ENCODE peak calls at places on chromosome 18, in nine cellular contexts. D is cardiac muscle cell, G is IMR-90, B is psoas muscle, Q is heart left ventricle, F is GM23338, X is PC-3, M is A549, N is adrenal gland. T is an unnamed sample. For H3K4me1, the result is how much of the 10 kb centered on the place peaks cover.

GRCh38 chr18:78849046-78849445 is 130.6 kb upstream of the SALL3 start:
- DNase-seq in D (no peak), G (no peak), B (no peak), Q (no peak), F (no peak), X (no peak), M (no peak), N (no peak), T (no peak)

GRCh38 chr18:9000736-9001135 is 101.8 kb upstream of the NDUFV2 start:
- DNase-seq in D (peak), G (peak), B (peak), Q (no peak), F (no peak), X (no peak), M (no peak), N (no peak), T (no peak)

GRCh38 chr18:51051105-51051712 is 21.2 kb downstream of the SMAD4 start:
- DNase-seq in D (peak), G (peak), B (no peak), Q (no peak), F (peak), X (peak), M (peak), N (no peak), T (no peak)

GRCh38 chr18:60568211-60568610 is 195.6 kb upstream of the MC4R start:
- DNase-seq in D (no peak), G (no peak), B (no peak), Q (no peak), F (no peak), X (peak), M (no peak), N (no peak), T (no peak)

GRCh38 chr18:54713386-54713785 is 114.9 kb upstream of the RAB27B start:
- DNase-seq in D (no peak), G (no peak), B (no peak), Q (no peak), F (no peak), X (no peak), M (no peak), N (no peak), T (no peak)

GRCh38 chr18:67514901-67515540 is 1.5 kb downstream of the DSEL start:
- DNase-seq in D (no peak), G (peak), B (no peak), Q (no peak), F (no peak), X (peak), M (no peak), N (no peak), T (no peak)

GRCh38 chr18:955379-956066 is 50.9 kb downstream of the ADCYAP1 start:
- DNase-seq in D (no peak), G (no peak), B (no peak), Q (no peak), F (no peak), X (no peak), M (no peak), N (no peak), T (no peak)

GRCh38 chr18:28514699-28515098 is 337.8 kb upstream of the CDH2 start:
- DNase-seq in D (no peak), G (no peak), B (no peak), Q (no peak), F (no peak), X (no peak), M (no peak), N (no peak), T (no peak)

GRCh38 chr18:8142932-8143331 is 466.3 kb upstream of the RAB12 start:
- DNase-seq in D (no peak), G (no peak), B (no peak), Q (no peak), F (no peak), X (no peak), M (no peak), N (no peak), T (no peak)

GRCh38 chr18:60022671-60023276 is 123.0 kb downstream of the PMAIP1 start:
- DNase-seq in D (no peak), G (peak), B (no peak), Q (no peak), F (no peak), X (no peak), M (no peak), N (no peak), T (no peak)

GRCh38 chr18:24600076-24600654 is 139.7 kb downstream of the HRH4 start:
- DNase-seq in D (peak), G (peak), B (no peak), Q (no peak), F (peak), X (peak), M (peak), N (peak), T (no peak)

GRCh38 chr18:73664896-73665295 is 482.7 kb downstream of the FBXO15 start:
- DNase-seq in D (no peak), G (no peak), B (no peak), Q (no peak), F (no peak), X (no peak), M (no peak), N (no peak), T (no peak)
- TF ChIP-seq CTCF in D (no peak), G (no peak), B (no peak), Q (no peak), F (no peak), X (no peak), M (no peak), N (no peak), T (no peak)

GRCh38 chr18:63301458-63301857 is 18.1 kb downstream of the BCL2 start:
- DNase-seq in D (peak), G (no peak), B (peak), Q (peak), F (no peak), X (no peak), M (no peak), N (no peak), T (peak)
- H3K4me1 ChIP-seq in D (under half), G (under half), B (under half), Q (under half), F (under half), X (under half), M (under half), N (under half), T (under half)

GRCh38 chr18:56108486-56109367 is 520.7 kb upstream of the TCF4 start:
- DNase-seq in D (peak), G (no peak), B (no peak), Q (no peak), F (no peak), X (no peak), M (no peak), N (no peak), T (no peak)
- H3K27ac ChIP-seq in D (no peak), G (no peak), B (no peak), Q (no peak), F (no peak), X (no peak), M (no peak), N (no peak), T (no peak)

GRCh38 chr18:34549367-34549766 is 160.7 kb upstream of the DTNA start:
- DNase-seq in D (no peak), G (no peak), B (no peak), Q (no peak), F (no peak), X (no peak), M (no peak), N (no peak), T (no peak)
- TF ChIP-seq CTCF in D (no peak), G (no peak), B (no peak), Q (no peak), F (no peak), X (no peak), M (no peak), N (no peak), T (no peak)

DNA sequence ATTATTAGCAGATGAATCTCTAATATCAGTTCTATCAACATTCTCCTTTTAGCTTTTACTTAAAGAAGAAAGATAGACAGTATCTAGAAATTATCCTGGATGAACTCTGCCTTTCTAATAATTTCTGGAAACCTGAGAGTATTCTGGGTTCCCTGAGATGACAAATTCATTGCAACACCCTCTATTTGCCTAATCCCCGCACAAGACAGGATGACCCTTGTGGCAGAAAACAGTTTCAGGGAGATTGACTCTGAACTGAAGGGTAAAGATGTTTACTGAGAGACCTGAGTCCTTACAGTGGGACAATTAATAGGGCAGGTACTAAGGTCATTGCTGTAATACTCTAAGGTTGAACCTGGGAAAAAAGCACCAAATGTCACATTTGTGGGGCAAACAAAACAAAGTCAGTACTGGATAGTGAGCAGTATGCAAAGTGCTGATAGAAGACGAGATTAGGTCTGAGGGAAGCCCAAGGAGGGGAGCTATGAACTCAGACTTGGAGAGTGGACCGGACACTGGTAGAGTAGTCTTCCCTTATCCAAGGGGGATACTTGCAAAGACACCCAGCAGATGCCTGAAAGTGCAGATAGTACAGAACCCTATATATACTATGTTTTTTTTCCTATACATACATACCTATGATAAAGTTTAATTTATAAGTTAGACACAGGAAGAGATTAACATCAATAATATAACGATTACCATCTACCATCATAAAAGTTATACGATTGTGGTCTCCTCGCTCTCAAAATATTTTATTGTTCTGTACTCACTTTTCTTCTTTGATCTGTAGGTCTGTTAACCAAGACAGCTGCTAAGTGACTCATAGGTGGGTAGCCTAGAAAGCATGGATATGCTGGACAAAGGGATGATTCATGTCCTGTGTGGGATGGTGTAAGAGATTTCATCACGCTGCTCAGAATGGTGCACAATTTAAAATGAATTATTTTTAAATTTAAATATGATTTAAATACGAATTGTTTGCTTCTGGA is 148.3 kb upstream of the KLHL14 start:
- DNase-seq in D (peak), G (peak), B (no peak), Q (no peak), F (no peak), X (peak), M (peak), N (peak), T (no peak)
- H3K4me1 ChIP-seq in D (under half), G (under half), B (under half), Q (under half), F (under half), X (under half), M (under half), N (under half), T (under half)

GRCh38 chr18:26697186-26697585 is 148.8 kb upstream of the KCTD1 start:
- DNase-seq in D (no peak), G (no peak), B (no peak), Q (no peak), F (no peak), X (no peak), M (no peak), N (no peak), T (peak)
- H3K27ac ChIP-seq in D (no peak), G (no peak), B (no peak), Q (no peak), F (no peak), X (no peak), M (no peak), N (no peak), T (no peak)

DNA sequence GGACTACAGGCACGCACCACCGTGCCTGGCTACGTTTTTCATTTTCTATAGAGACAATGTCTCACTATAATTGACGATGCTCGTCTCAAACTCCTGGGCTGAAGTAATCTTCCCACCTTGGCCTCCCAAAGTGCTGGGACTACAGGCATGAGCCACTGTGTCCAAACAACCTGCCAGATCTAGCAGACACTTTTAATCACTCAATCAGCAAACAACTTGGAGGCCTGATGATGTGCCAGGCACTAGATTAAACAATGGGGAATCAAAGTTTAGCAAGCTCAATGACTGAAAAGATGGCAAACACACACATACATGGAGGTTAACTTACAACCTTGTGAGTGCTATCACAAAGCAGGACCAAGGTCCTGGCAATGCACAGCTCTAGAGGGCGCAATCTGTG is 29.8 kb upstream of the RMP24 start:
- DNase-seq in D (no peak), G (no peak), B (no peak), Q (no peak), F (no peak), X (no peak), M (no peak), N (no peak), T (no peak)
- TF ChIP-seq CTCF in D (no peak), G (no peak), B (no peak), Q (no peak), F (peak), X (no peak), M (no peak), N (no peak), T (no peak)

T was measured in ovary.